ENCODE peak calls at places on chromosomes 3 and 15, in eight cellular contexts. J, U, N, S, I, T, W and M are unnamed samples.

GRCh38 chr3:86793786-86794185 is 197.2 kb downstream of the VGLL3 start:
- DNase-seq in J (no peak), U (no peak), N (peak), S (no peak), I (peak), T (no peak), W (no peak), M (peak)

GRCh38 chr15:68586274-68586961 is 7.6 kb downstream of the CORO2B start:
- DNase-seq in J (no peak), U (no peak), N (no peak), S (no peak), I (peak), T (no peak), W (no peak), M (no peak)

GRCh38 chr3:50336452-50337174 is 4.0 kb downstream of the RASSF1 start:
- DNase-seq in J (no peak), U (no peak), N (no peak), S (no peak), I (no peak), T (peak), W (no peak), M (peak)

GRCh38 chr3:120113128-120114116 is 19.2 kb upstream of the GSK3B start:
- DNase-seq in J (no peak), U (no peak), N (no peak), S (no peak), I (peak), T (no peak), W (no peak), M (peak)

GRCh38 chr3:169771651-169772529 is 1.3 kb upstream of the MYNN start:
- DNase-seq in J (peak), U (peak), N (peak), S (no peak), I (peak), T (peak), W (peak), M (peak)

GRCh38 chr3:51719413-51720025 is 12.7 kb downstream of the GRM2 start:
- DNase-seq in J (no peak), U (no peak), N (peak), S (no peak), I (no peak), T (peak), W (no peak), M (no peak)

GRCh38 chr3:141051641-141052569 is 758 bp downstream of the SPSB4 start:
- DNase-seq in J (peak), U (no peak), N (peak), S (no peak), I (no peak), T (no peak), W (no peak), M (no peak)

GRCh38 chr3:61141697-61142096 is 109.6 kb downstream of the FHIT start:
- DNase-seq in J (no peak), U (no peak), N (no peak), S (no peak), I (no peak), T (no peak), W (no peak), M (no peak)

GRCh38 chr3:72625616-72626337 is 222.5 kb downstream of the SHQ1 start:
- DNase-seq in J (no peak), U (peak), N (no peak), S (no peak), I (peak), T (no peak), W (no peak), M (no peak)

GRCh38 chr3:32467333-32468070 is 35.1 kb downstream of the CMTM6 start:
- DNase-seq in J (peak), U (peak), N (peak), S (no peak), I (peak), T (peak), W (peak), M (peak)

GRCh38 chr15:61084944-61085367 is 144.1 kb downstream of the RORA start:
- DNase-seq in J (no peak), U (peak), N (peak), S (no peak), I (no peak), T (peak), W (no peak), M (no peak)

GRCh38 chr3:195746346-195746745 is 25.6 kb downstream of the MUC20 start:
- DNase-seq in J (no peak), U (no peak), N (no peak), S (no peak), I (no peak), T (no peak), W (no peak), M (no peak)

GRCh38 chr15:93987068-93987467 is 244.3 kb upstream of the MCTP2 start:
- DNase-seq in J (peak), U (no peak), N (no peak), S (no peak), I (no peak), T (no peak), W (peak), M (no peak)

GRCh38 chr3:45219694-45220093 is 6.4 kb downstream of the TMEM158 start:
- DNase-seq in J (no peak), U (no peak), N (no peak), S (no peak), I (no peak), T (no peak), W (no peak), M (no peak)

GRCh38 chr3:73680696-73681095 is 56.0 kb upstream of the PDZRN3 start:
- DNase-seq in J (no peak), U (no peak), N (no peak), S (no peak), I (no peak), T (no peak), W (no peak), M (peak)

GRCh38 chr3:138678086-138678485 is 69.5 kb downstream of the FAIM start:
- DNase-seq in J (no peak), U (no peak), N (no peak), S (no peak), I (no peak), T (no peak), W (no peak), M (no peak)

GRCh38 chr3:188722963-188723362 is 448.8 kb upstream of the TPRG1 start:
- DNase-seq in J (no peak), U (no peak), N (no peak), S (no peak), I (no peak), T (no peak), W (no peak), M (no peak)

GRCh38 chr3:143209715-143210059 is 90.1 kb downstream of the CHST2 start:
- DNase-seq in J (no peak), U (no peak), N (no peak), S (no peak), I (no peak), T (no peak), W (no peak), M (no peak)

GRCh38 chr15:39286706-39287105 is 294.2 kb upstream of the THBS1 start:
- DNase-seq in J (no peak), U (no peak), N (no peak), S (no peak), I (no peak), T (no peak), W (no peak), M (no peak)

GRCh38 chr3:128009952-128010846 is 42.0 kb upstream of the SEC61A1 start:
- DNase-seq in J (no peak), U (peak), N (no peak), S (no peak), I (no peak), T (no peak), W (no peak), M (peak)

GRCh38 chr3:13238687-13239466 is 165.6 kb upstream of the IQSEC1 start:
- DNase-seq in J (no peak), U (no peak), N (no peak), S (no peak), I (no peak), T (no peak), W (no peak), M (no peak)

GRCh38 chr15:63176302-63176701 is 13.1 kb upstream of the RAB8B start:
- DNase-seq in J (no peak), U (no peak), N (no peak), S (no peak), I (no peak), T (no peak), W (no peak), M (no peak)

GRCh38 chr3:125054436-125055164 is 1.2 kb downstream of the HEG1 start:
- DNase-seq in J (no peak), U (peak), N (no peak), S (peak), I (no peak), T (peak), W (peak), M (peak)

GRCh38 chr15:67085818-67086649 is 20.6 kb downstream of the SMAD3 start:
- DNase-seq in J (no peak), U (peak), N (no peak), S (peak), I (peak), T (peak), W (peak), M (peak)

GRCh38 chr15:74203914-74204431 is 1.4 kb upstream of the STRA6 start:
- DNase-seq in J (no peak), U (no peak), N (no peak), S (no peak), I (peak), T (no peak), W (no peak), M (peak)

GRCh38 chr3:55434789-55435188 is 52.3 kb downstream of the WNT5A start:
- DNase-seq in J (no peak), U (no peak), N (peak), S (peak), I (no peak), T (peak), W (no peak), M (peak)

GRCh38 chr3:15205934-15206661 is at the start of gene CAPN7:
- DNase-seq in J (peak), U (no peak), N (peak), S (peak), I (peak), T (peak), W (peak), M (peak)

GRCh38 chr3:59268170-59268569 is 218.3 kb upstream of the CFAP20DC start:
- DNase-seq in J (no peak), U (no peak), N (no peak), S (no peak), I (no peak), T (no peak), W (no peak), M (peak)

GRCh38 chr3:3015472-3016089 is 94.6 kb downstream of the IL5RA start:
- DNase-seq in J (no peak), U (peak), N (peak), S (peak), I (no peak), T (no peak), W (no peak), M (peak)

GRCh38 chr15:68303560-68304436 is 26.3 kb downstream of the FEM1B start:
- DNase-seq in J (no peak), U (no peak), N (no peak), S (no peak), I (no peak), T (no peak), W (no peak), M (no peak)

GRCh38 chr15:35696767-35697231 is 150.8 kb upstream of the DPH6 start:
- DNase-seq in J (no peak), U (no peak), N (no peak), S (no peak), I (peak), T (no peak), W (no peak), M (peak)